ENCODE peak calls at places on chromosomes 12 and 14, in eight cellular contexts. V is CD4-positive, alpha-beta T cell; G is AG09309; R is ovary; T is progenitor cell of endocrine pancreas; M is endothelial cell; Q is tibial artery; J is prostate gland. E is an unnamed sample.

GRCh38 chr14:106508216-106508615 is 981.8 kb downstream of the TMEM121 start:
- DNase-seq in J (no peak), Q (no peak), M (no peak), T (no peak), G (no peak), R (no peak), V (no peak), E (no peak)

GRCh38 chr12:85781751-85782150 is 54.5 kb downstream of the RASSF9 start:
- DNase-seq in J (no peak), R (no peak), M (no peak), G (no peak), V (no peak), Q (no peak), T (no peak), E (no peak)

GRCh38 chr12:94650143-94651056 is at the start of gene TMCC3:
- DNase-seq in R (peak; percentile 74), G (no peak), V (peak; percentile 6), J (peak; percentile 39), T (peak; percentile 48), Q (peak; percentile 36), M (peak; percentile 61), E (peak; percentile 32)

GRCh38 chr12:94149781-94150482 is 1.6 kb downstream of the PLXNC1 start:
- DNase-seq in J (no peak), Q (peak; percentile 45), G (no peak), M (peak; percentile 20), T (peak; percentile 20), R (peak; percentile 77), V (no peak), E (no peak)

GRCh38 chr12:93825926-93826599 is 148.9 kb downstream of the CRADD start:
- DNase-seq in V (no peak), T (no peak), R (no peak), G (peak; percentile 69), M (no peak), Q (no peak), J (peak; percentile 44), E (no peak)

GRCh38 chr12:89893972-89894706 is 185.5 kb upstream of the ATP2B1 start:
- DNase-seq in M (no peak), Q (no peak), J (no peak), R (no peak), G (peak; percentile 27), V (no peak), T (no peak), E (no peak)

GRCh38 chr12:20931894-20932293 is 121.4 kb downstream of the SLCO1B3 start:
- DNase-seq in Q (no peak), J (no peak), V (no peak), G (no peak), M (no peak), T (no peak), R (no peak), E (no peak)

GRCh38 chr12:109625131-109625559 is 51.6 kb downstream of the MVK start:
- DNase-seq in G (peak; percentile 14), J (no peak), T (no peak), M (no peak), R (no peak), V (no peak), Q (no peak), E (no peak)

GRCh38 chr12:95815635-95816212 is 25.2 kb upstream of the NTN4 start:
- DNase-seq in J (no peak), G (no peak), Q (no peak), R (no peak), V (no peak), M (no peak), T (no peak), E (no peak)
- TF ChIP-seq CTCF in J (peak; percentile 87), G (peak; percentile 66), Q (peak; percentile 84), R (peak; percentile 70), V (no peak), M (peak; percentile 60), T (peak; percentile 74), E (peak; percentile 57)

DNA sequence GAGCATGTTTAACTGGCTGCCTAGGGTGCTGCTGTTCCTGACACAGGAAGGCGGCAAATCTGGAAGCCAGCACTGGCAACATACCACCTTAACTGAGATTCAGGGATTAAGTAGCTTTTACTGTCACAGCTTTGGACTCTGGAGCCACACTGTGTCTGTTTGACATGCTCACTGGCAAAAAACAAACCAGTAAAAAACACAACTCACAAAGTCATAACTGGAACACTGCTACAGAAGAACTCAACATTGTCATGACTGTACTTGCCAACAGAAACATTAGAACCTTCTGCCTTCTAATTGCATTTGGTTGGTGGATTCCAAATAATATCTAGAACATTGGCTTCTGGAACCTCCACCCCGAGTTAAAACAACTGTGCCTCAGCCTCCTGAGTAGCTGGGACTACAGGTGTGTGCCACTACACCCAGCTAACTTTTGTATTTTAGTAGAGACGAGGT is 117.6 kb downstream of the TTC6 start:
- DNase-seq in G (no peak), Q (no peak), V (no peak), M (no peak), T (no peak), J (no peak), R (no peak), E (no peak)
- TF ChIP-seq CTCF in G (no peak), Q (no peak), V (no peak), M (no peak), T (no peak), J (no peak), R (no peak), E (no peak)

GRCh38 chr12:49707812-49708147 is 575 bp upstream of the FMNL3 start:
- DNase-seq in V (no peak), G (no peak), M (no peak), R (peak; percentile 41), T (no peak), J (no peak), Q (no peak), E (no peak)
- TF ChIP-seq CTCF in V (no peak), G (no peak), M (peak; percentile 15), R (no peak), T (peak; percentile 19), J (no peak), Q (no peak), E (no peak)

DNA sequence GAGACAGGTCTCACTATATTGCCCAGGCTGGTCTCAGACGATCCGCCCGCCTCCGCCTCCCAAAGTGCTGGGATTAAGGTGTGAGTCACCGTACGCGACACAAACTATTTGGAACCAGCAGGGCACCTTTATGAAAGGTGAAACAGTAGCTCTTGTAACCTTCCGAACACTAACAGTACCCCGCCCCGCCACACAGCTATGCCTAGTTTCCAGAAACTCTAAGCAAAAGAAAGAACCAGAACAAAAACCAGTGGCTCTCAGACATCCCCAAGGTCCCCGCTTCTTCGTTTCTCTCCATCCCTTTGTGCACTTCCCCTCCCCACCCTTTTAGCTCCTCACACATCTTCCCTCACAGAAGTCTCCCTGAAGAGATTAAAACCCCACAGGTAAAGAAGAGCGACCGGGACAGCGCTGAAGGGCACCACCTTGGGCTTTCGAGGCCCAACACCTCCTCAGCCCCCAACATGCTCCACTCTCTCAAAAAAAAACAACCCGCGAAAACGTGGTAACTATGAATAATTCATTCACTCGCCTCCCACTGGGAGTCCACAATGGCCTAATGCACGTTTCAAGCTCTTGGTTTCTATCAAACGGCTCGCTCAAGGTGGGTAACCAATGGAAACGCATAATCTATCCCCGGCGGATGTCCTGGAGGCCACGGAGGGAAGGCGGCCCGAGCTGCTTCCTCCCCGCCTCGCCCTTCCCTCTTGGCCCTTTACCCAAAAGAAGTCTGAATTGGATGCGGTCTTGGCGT is 899 bp downstream of the BAG5 start:
- DNase-seq in G (no peak), T (no peak), M (peak; percentile 69), Q (no peak), J (no peak), R (no peak), V (peak; percentile 18), E (no peak)
- TF ChIP-seq CTCF in G (no peak), T (peak; percentile 19), M (no peak), Q (no peak), J (no peak), R (no peak), V (no peak), E (no peak)

GRCh38 chr14:101557811-101558738 is 3.2 kb upstream of the DIO3 start:
- DNase-seq in T (no peak), M (no peak), Q (peak; percentile 70), G (no peak), V (no peak), R (peak; percentile 68), J (no peak), E (no peak)
- TF ChIP-seq CTCF in T (no peak), M (no peak), Q (no peak), G (no peak), V (no peak), R (peak; percentile 41), J (peak; percentile 40), E (no peak)

GRCh38 chr12:13718271-13718670 is 263.1 kb downstream of the GRIN2B start:
- DNase-seq in J (no peak), V (no peak), M (no peak), T (no peak), Q (no peak), R (no peak), G (no peak), E (no peak)

GRCh38 chr12:13724136-13724535 is 257.3 kb downstream of the GRIN2B start:
- DNase-seq in J (no peak), Q (no peak), T (no peak), R (no peak), V (no peak), G (no peak), M (no peak), E (no peak)

GRCh38 chr12:13725049-13725448 is 256.4 kb downstream of the GRIN2B start:
- DNase-seq in Q (no peak), J (no peak), V (no peak), R (no peak), G (no peak), T (no peak), M (no peak), E (no peak)

GRCh38 chr12:13719986-13720385 is 261.4 kb downstream of the GRIN2B start:
- DNase-seq in Q (no peak), M (no peak), G (no peak), V (no peak), J (no peak), T (no peak), R (no peak), E (no peak)
- TF ChIP-seq CTCF in Q (no peak), M (no peak), G (no peak), V (no peak), J (no peak), T (no peak), R (no peak), E (no peak)

GRCh38 chr12:66549050-66549389 is 129.9 kb downstream of the GRIP1 start:
- DNase-seq in M (no peak), Q (no peak), V (no peak), G (no peak), J (no peak), T (no peak), R (no peak), E (no peak)
- TF ChIP-seq CTCF in M (no peak), Q (no peak), V (no peak), G (no peak), J (no peak), T (no peak), R (no peak), E (no peak)

GRCh38 chr12:50271724-50272247 is 11.5 kb downstream of the LIMA1 start:
- DNase-seq in Q (no peak), V (no peak), M (no peak), G (no peak), T (no peak), J (no peak), R (no peak), E (no peak)
- TF ChIP-seq CTCF in Q (no peak), V (no peak), M (no peak), G (no peak), T (no peak), J (no peak), R (no peak), E (no peak)

E was measured in D721Med.